ENCODE peak calls at places on chromosomes 13 and 19, in nine cellular contexts. C, S, V, R, J, G, W, T and Q are unnamed samples.
A peak's percentile ranks its signal among the peaks of the same experiment; 100 is the strongest.

GRCh38 chr19:18433039-18433691 is 4.8 kb downstream of the ISYNA1 start:
- DNase-seq in C (peak; percentile 75), S (no peak), V (peak; percentile 20), R (peak; percentile 38), J (peak; percentile 87), G (no peak), W (no peak), T (peak; percentile 70), Q (no peak)

GRCh38 chr19:48963371-48964204 is 1.5 kb upstream of the FTL start:
- DNase-seq in C (no peak), S (peak; percentile 91), V (peak; percentile 85), R (no peak), J (peak; percentile 91), G (peak; percentile 43), W (no peak), T (peak; percentile 89), Q (peak; percentile 43)

GRCh38 chr13:99572921-99573320 is 71.6 kb downstream of the TM9SF2 start:
- DNase-seq in C (no peak), S (no peak), V (peak; percentile 48), R (no peak), J (no peak), G (no peak), W (no peak), T (peak; percentile 21), Q (no peak)

GRCh38 chr13:59038824-59039223 is 1124.9 kb downstream of the DIAPH3 start:
- DNase-seq in C (no peak), S (peak; percentile 28), V (no peak), R (no peak), J (no peak), G (no peak), W (no peak), T (no peak), Q (peak; percentile 58)

GRCh38 chr13:42990147-42990990 is 1.7 kb downstream of the EPSTI1 start:
- DNase-seq in C (peak; percentile 38), S (peak; percentile 30), V (peak; percentile 30), R (no peak), J (no peak), G (peak; percentile 13), W (no peak), T (no peak), Q (no peak)

GRCh38 chr19:3819989-3820388 is 33.8 kb upstream of the MATK start:
- DNase-seq in C (no peak), S (no peak), V (no peak), R (no peak), J (no peak), G (no peak), W (no peak), T (no peak), Q (no peak)

GRCh38 chr13:49084961-49085360 is 109.2 kb downstream of the FNDC3A start:
- DNase-seq in C (no peak), S (no peak), V (no peak), R (no peak), J (no peak), G (no peak), W (no peak), T (no peak), Q (no peak)

GRCh38 chr13:102951808-102952207 is 106.0 kb downstream of the ERCC5 start:
- DNase-seq in C (no peak), S (no peak), V (no peak), R (no peak), J (no peak), G (no peak), W (no peak), T (no peak), Q (no peak)

GRCh38 chr13:90498816-90499215 is 848.7 kb upstream of the MIR17HG start:
- DNase-seq in C (no peak), S (no peak), V (no peak), R (no peak), J (no peak), G (no peak), W (no peak), T (no peak), Q (no peak)

GRCh38 chr19:35458821-35459391 is 10.8 kb downstream of the FFAR2 start:
- DNase-seq in C (no peak), S (peak; percentile 70), V (no peak), R (peak; percentile 80), J (peak; percentile 85), G (no peak), W (no peak), T (no peak), Q (no peak)

GRCh38 chr13:37229931-37230330 is 124.5 kb upstream of the CSNK1A1L start:
- DNase-seq in C (no peak), S (no peak), V (no peak), R (no peak), J (no peak), G (no peak), W (no peak), T (no peak), Q (no peak)

GRCh38 chr13:75740008-75740407 is 103.9 kb downstream of the LMO7 start:
- DNase-seq in C (no peak), S (no peak), V (no peak), R (no peak), J (no peak), G (no peak), W (no peak), T (no peak), Q (no peak)

GRCh38 chr19:10339977-10340376 is 553 bp upstream of the ICAM3 start:
- DNase-seq in C (no peak), S (no peak), V (no peak), R (no peak), J (no peak), G (no peak), W (no peak), T (no peak), Q (no peak)

GRCh38 chr19:10343495-10343894 is 4.1 kb upstream of the ICAM3 start:
- DNase-seq in C (no peak), S (no peak), V (no peak), R (no peak), J (no peak), G (no peak), W (no peak), T (no peak), Q (peak; percentile 20)

GRCh38 chr19:10346509-10346908 is 7.1 kb upstream of the ICAM3 start:
- DNase-seq in C (no peak), S (no peak), V (peak; percentile 47), R (no peak), J (no peak), G (no peak), W (no peak), T (no peak), Q (no peak)

GRCh38 chr19:10339380-10339960 is at the start of gene ICAM3:
- DNase-seq in C (no peak), S (no peak), V (no peak), R (peak; percentile 82), J (peak; percentile 87), G (peak; percentile 59), W (no peak), T (no peak), Q (no peak)

GRCh38 chr19:10344780-10345179 is 5.4 kb upstream of the ICAM3 start:
- DNase-seq in C (no peak), S (no peak), V (peak; percentile 42), R (no peak), J (no peak), G (no peak), W (no peak), T (no peak), Q (no peak)
- H3K9me2 ChIP-seq in C (no peaks in the 10 kb centered on the region), S (no peaks in the 10 kb centered on the region), V (no peaks in the 10 kb centered on the region), R (no peaks in the 10 kb centered on the region), J (no peaks in the 10 kb centered on the region), G (no peaks in the 10 kb centered on the region), W (no peaks in the 10 kb centered on the region), T (no peaks in the 10 kb centered on the region), Q (no peaks in the 10 kb centered on the region)

GRCh38 chr13:45474584-45475454 is 10.1 kb downstream of the COG3 start:
- DNase-seq in C (no peak), S (no peak), V (no peak), R (no peak), J (no peak), G (no peak), W (no peak), T (no peak), Q (no peak)

GRCh38 chr13:45468676-45469075 is 3.9 kb downstream of the COG3 start:
- DNase-seq in C (peak; percentile 9), S (no peak), V (peak; percentile 17), R (peak; percentile 7), J (peak; percentile 47), G (peak; percentile 6), W (no peak), T (peak; percentile 11), Q (no peak)

GRCh38 chr13:45466359-45466758 is 1.6 kb downstream of the COG3 start:
- DNase-seq in C (no peak), S (no peak), V (no peak), R (no peak), J (no peak), G (no peak), W (no peak), T (no peak), Q (no peak)

GRCh38 chr13:45473627-45474026 is 8.9 kb downstream of the COG3 start:
- DNase-seq in C (peak; percentile 39), S (no peak), V (peak; percentile 4), R (peak; percentile 28), J (peak; percentile 76), G (no peak), W (no peak), T (peak; percentile 71), Q (no peak)

DNA sequence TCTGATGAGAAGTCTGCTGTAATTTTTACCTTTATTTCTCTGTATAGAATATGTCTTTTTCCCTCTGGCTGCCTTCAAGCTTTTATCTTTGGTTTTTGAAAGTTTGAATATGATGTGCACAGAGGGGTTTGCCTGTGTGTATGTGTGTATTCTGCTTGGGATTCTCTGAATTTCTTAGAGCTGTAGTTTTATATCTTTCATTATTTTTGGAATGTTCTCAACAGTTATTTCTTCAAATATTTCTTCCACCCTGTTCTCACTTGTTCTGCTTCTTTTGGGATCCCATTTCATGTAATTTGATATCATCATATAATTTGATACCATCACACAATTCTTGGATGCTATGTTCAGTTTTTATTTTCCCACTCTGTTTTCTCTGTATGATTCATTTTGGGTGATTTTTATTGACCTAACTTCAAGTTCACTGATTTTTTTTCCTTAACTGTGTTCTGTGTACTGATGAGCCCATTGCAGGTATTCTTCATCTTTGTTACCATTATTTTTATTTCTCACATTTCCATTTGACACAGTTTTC is 7.5 kb downstream of the COG3 start:
- DNase-seq in C (no peak), S (no peak), V (no peak), R (no peak), J (no peak), G (no peak), W (no peak), T (no peak), Q (peak; percentile 67)
- H3K4me1 ChIP-seq in C (no peaks in the 10 kb centered on the region), S (peaks cover 12% of the 10 kb centered on the region), V (peaks cover 19% of the 10 kb centered on the region), R (peaks cover 12% of the 10 kb centered on the region), J (peaks cover 50% of the 10 kb centered on the region), G (peaks cover 4% of the 10 kb centered on the region), W (no peaks in the 10 kb centered on the region), T (peaks cover 12% of the 10 kb centered on the region), Q (peaks cover 16% of the 10 kb centered on the region)

DNA sequence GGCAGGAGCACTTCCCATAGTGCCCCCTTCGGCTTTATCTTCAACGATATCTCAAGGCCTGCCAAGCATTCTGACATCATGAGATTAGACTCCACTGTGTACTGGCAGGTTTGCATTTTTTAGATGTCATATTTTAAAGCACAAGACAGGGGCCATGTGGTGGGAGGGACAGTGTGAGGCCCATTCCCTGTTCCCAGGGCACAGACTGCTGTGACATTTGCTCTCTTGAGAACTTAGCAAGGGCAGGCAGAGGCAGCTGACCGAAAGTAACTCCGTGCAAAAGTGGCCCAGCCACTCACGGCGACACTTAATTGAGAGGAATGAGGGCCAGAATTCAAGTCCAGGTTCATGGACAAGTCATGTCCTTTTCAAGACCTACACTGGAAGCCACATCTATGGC is 201.8 kb downstream of the COL4A1 start:
- DNase-seq in C (no peak), S (peak; percentile 3), V (no peak), R (no peak), J (no peak), G (no peak), W (no peak), T (no peak), Q (no peak)
- H3K9me2 ChIP-seq in C (no peaks in the 10 kb centered on the region), S (no peaks in the 10 kb centered on the region), V (no peaks in the 10 kb centered on the region), R (no peaks in the 10 kb centered on the region), J (no peaks in the 10 kb centered on the region), G (no peaks in the 10 kb centered on the region), W (no peaks in the 10 kb centered on the region), T (no peaks in the 10 kb centered on the region), Q (no peaks in the 10 kb centered on the region)

GRCh38 chr19:45103625-45104319 is 10.8 kb downstream of the PPP1R37 start:
- DNase-seq in C (no peak), S (peak; percentile 81), V (no peak), R (no peak), J (peak; percentile 72), G (no peak), W (no peak), T (no peak), Q (no peak)
- H3K4me1 ChIP-seq in C (peaks cover 17% of the 10 kb centered on the region), S (peaks cover 63% of the 10 kb centered on the region), V (peaks cover 4% of the 10 kb centered on the region), R (peaks cover 14% of the 10 kb centered on the region), J (peaks cover 38% of the 10 kb centered on the region), G (peaks cover 30% of the 10 kb centered on the region), W (no peaks in the 10 kb centered on the region), T (peaks cover 11% of the 10 kb centered on the region), Q (peaks cover 10% of the 10 kb centered on the region)